ENCODE peak calls at places on chromosomes 7 and 10, in six cellular contexts. D is uterus, I is mesenchymal stem cell, X is SK-N-SH, E is PC-3, W is neural progenitor cell. H is an unnamed sample.

GRCh38 chr7:9017251-9017650 is 583.8 kb downstream of the NXPH1 start:
- DNase-seq in D (no peak), X (no peak), E (no peak), I (no peak), W (no peak), H (no peak)

GRCh38 chr10:122485670-122486069 is 24.3 kb downstream of the HTRA1 start:
- DNase-seq in I (peak), E (no peak), D (no peak), W (no peak), X (no peak), H (no peak)

GRCh38 chr10:120586471-120586872 is 129.4 kb downstream of the PLPP4 start:
- DNase-seq in W (no peak), E (peak), I (no peak), D (no peak), X (no peak), H (no peak)

GRCh38 chr7:125316451-125316850 is 386.8 kb upstream of the POT1 start:
- DNase-seq in I (peak), E (peak), W (peak), X (peak), D (no peak), H (peak)

GRCh38 chr7:55336540-55336939 is 28.6 kb upstream of the LANCL2 start:
- DNase-seq in I (no peak), D (no peak), X (no peak), W (no peak), E (no peak), H (no peak)

GRCh38 chr7:127976056-127976455 is 55.2 kb downstream of the LRRC4 start:
- DNase-seq in I (no peak), D (no peak), W (peak), E (no peak), X (no peak), H (no peak)

GRCh38 chr10:132281915-132282666 is 25.7 kb downstream of the STK32C start:
- DNase-seq in D (no peak), W (peak), I (no peak), E (no peak), X (peak), H (peak)

GRCh38 chr7:98686466-98687080 is 69.5 kb downstream of the NPTX2 start:
- DNase-seq in I (no peak), X (no peak), W (no peak), E (no peak), D (no peak), H (no peak)

GRCh38 chr10:116201011-116201410 is 72.0 kb downstream of the GFRA1 start:
- DNase-seq in X (no peak), I (peak), W (no peak), E (no peak), D (no peak), H (no peak)

GRCh38 chr7:28483112-28483511 is 70.8 kb downstream of the CREB5 start:
- DNase-seq in E (peak), W (no peak), X (no peak), D (no peak), I (no peak), H (no peak)

GRCh38 chr7:27096756-27097514 is 1.1 kb upstream of the HOXA1 start:
- DNase-seq in D (peak), E (peak), W (peak), I (peak), X (no peak), H (no peak)

GRCh38 chr7:130492519-130493274 is 812 bp downstream of the MEST start:
- DNase-seq in W (peak), I (peak), D (no peak), E (no peak), X (peak), H (no peak)
- H3K4me3 ChIP-seq in W (peak), I (peak), D (peak), E (no peak), X (peak), H (no peak)

GRCh38 chr10:130561681-130562080 is 425.5 kb downstream of the GLRX3 start:
- DNase-seq in W (no peak), I (no peak), X (no peak), D (no peak), E (no peak), H (no peak)
- H3K27ac ChIP-seq in W (no peak), I (no peak), X (no peak), D (no peak), E (no peak), H (no peak)

GRCh38 chr10:103040424-103040823 is 122.3 kb downstream of the CNNM2 start:
- DNase-seq in E (peak), X (no peak), I (peak), D (no peak), W (no peak), H (no peak)
- H3K4me3 ChIP-seq in E (no peak), X (no peak), I (no peak), D (no peak), W (no peak), H (no peak)

GRCh38 chr10:95793401-95794045 is 37.6 kb downstream of the ENTPD1 start:
- DNase-seq in E (no peak), W (no peak), D (no peak), X (no peak), I (no peak), H (no peak)
- H3K27ac ChIP-seq in E (no peak), W (no peak), D (peak), X (no peak), I (no peak), H (no peak)

DNA sequence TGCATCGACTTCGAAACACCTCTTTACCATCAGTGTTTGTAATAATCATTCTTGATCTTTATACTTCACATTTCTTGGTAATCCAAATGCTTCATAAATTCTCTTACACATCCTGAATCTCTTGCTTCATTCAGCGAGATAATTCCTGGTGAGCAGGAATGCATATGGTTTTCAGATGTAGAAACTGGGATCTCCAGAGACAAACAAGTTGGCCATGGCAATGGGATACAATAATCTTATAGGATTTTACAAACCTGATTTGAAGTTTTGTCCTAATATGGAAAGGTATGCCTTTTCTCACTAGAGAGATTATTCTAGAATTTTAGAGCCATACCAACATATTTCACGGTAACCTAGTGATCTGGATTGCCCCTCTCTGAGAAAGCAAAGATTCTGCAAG is 13.0 kb upstream of the TRDMT1 start:
- DNase-seq in D (no peak), I (peak), W (no peak), X (no peak), E (no peak), H (no peak)
- H3K4me3 ChIP-seq in D (no peak), I (no peak), W (no peak), X (peak), E (peak), H (no peak)

DNA sequence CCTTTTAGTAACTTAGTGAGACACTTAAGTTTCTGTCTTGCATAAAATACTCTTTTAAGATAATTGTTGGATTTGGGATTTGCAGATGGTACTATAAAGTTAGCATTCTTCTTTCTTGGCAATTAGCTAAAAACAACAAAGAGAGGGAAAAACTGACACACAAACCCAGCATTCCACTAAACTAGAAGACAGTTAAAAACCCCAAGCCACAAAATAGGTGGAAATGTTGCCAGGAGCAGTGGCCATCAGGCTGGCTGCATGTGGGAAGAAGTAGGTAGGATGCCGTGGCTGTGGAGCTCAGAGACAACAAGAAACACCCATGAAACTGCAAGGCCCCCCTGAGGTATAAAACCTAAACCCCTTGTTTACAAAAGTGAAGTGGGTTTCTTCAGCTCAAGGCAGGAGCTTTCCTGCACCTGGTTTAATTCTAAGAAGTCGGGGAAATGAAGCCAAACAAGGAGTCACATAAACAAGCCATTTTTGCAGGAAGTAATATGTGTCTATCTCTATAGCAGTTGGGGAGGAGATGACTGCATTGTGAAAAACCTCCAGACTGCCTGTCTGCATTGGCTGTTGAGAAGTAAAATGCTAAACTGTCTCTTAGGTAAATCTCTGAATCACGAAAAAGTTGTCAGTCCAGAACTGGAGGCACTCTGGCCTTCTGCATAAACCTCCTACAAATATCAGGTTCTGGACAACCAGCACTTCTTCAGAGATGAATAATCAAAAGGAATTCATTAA is 9.5 kb downstream of the RAB18 start:
- DNase-seq in D (no peak), E (peak), W (no peak), I (peak), X (no peak), H (no peak)
- H3K27ac ChIP-seq in D (no peak), E (peak), W (no peak), I (peak), X (peak), H (no peak)

DNA sequence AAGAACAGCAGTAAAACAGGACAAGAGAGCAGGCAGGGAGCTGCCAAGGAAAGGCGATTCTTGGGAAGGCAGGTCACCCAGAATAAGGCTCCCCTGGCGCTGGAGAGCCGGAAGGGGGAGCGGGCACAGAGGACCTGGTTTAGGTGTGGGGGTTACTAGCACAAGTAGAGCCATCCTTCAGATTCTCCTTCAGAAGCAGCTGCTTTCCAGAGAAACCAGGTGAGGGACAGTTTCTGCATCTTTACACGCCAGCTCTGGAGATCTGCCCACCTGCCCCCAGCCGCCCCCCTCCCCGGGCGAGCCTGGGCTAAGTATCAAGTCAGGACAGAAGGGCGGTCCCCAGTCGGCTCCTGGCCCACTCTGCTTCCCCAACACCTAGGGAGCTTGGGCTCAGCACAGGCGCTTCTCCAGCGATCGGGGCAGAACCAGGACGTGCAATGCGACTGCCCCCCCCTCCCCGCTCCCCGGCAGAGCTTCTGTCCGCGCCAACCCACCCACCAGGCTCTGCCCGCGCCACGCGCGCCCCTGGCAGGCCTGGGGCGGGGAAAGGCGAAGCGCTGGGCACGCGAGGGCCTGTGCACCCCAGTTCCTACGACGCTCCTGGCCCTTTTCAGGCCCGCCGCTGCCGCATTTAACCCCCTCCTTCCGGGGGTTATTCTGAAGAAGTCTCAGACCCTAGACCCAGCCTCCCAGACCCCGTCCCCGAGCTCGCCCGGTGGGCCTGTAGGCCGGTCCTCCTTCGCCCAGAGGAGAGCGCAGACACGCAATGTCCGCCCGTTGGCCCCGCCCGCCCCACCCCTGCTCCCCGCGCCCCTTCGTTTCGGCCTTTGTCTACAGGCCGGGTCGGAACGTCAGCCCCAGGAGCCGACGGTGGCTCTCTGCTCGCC is 4.4 kb upstream of the EN2 start:
- DNase-seq in E (no peak), D (no peak), W (peak), X (peak), I (no peak), H (no peak)
- H3K4me3 ChIP-seq in E (no peak), D (peak), W (no peak), X (no peak), I (no peak), H (no peak)

DNA sequence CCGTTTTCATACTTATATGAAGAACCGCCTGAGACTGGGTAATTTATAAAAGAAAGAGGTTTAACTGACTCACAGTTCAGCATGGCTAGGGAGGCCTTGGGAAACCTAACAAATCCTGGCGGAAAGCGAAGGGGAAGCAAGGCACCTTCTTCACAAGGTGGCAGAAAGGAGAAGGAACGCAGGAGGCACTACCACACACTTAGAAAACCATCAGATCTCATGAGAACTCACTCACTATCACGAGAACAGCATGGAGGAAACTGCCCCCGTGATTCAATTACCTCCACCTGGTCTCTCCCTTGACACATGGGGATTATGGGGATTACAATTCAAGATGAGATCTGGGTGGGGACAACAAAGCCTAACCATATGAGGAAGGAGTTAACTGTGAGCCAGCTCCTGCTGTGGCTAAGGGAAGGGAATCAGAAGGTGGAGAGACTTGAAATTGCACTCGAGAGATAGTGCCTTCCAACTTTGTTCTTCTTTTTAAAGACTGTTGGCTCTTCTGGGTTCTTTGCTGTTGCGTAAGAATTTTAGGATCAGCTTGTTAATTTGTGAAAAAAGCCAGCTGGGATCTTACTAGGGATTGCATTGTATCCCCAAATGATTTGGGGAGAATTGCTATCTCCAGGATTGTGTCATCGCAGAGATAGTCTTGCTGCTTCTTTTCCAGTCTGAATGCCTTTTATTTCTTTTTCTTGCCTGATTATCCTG is 21.0 kb downstream of the OPTN start:
- DNase-seq in D (peak), X (no peak), W (no peak), E (no peak), I (no peak), H (peak)
- H3K27ac ChIP-seq in D (peak), X (no peak), W (no peak), E (no peak), I (no peak), H (peak)

DNA sequence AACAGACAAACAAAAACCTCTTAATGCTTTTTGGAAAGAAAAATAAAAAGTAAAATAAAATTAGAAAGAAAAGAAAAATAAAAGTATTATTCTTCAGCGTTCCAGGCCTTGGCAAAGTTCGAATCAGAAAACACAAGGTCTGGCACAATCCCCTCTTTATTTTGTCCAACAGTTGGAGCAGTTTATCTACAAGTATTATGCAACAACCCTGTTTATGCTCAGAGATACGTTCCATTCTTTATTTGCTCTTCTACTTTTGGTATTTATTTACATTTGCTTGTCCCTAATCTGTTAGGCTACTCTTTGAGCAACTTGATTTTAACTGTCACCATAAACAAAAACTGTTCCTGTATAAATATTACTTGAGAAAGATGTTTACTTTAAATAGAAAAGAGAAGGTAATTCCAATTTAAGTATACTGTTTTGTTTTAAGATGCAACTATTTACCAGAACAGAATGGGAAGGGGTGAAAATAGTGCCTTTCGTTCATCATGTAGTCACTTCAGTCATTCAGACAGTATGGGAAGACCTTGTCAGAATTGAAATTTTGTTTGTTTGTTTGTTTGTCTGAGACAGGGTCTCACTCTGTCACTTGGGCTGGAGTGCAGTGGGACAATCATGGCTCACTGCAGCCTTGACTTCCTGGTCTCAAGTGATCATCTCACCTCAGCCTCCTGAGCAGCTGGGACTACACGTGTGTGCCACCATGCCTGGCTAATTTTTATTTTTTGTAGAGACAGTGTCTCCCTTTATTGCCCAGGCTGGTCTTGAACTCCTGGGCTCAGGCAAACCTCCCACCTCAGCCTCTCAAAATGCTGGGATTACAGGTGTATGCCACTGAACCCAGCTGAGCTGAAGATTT is 5.7 kb downstream of the PDK4 start:
- DNase-seq in X (no peak), I (peak), E (no peak), D (no peak), W (no peak), H (no peak)
- H3K4me3 ChIP-seq in X (no peak), I (no peak), E (no peak), D (peak), W (no peak), H (no peak)